ENCODE peak calls at places on chromosomes 2 and 18, in eight cellular contexts. G is right lobe of liver, A is lower leg skin, R is sigmoid colon, J is Peyer's patch, U is suprapubic skin, Z is prostate gland, L is tibial nerve. K is an unnamed sample.

GRCh38 chr2:34787341-34787740 is 1188.2 kb upstream of the FAM98A start:
- DNase-seq in G (no peak), A (no peak), R (no peak), J (no peak), U (no peak), Z (no peak), L (no peak), K (no peak)

GRCh38 chr2:63053889-63054725 is 3.5 kb downstream of the OTX1 start:
- DNase-seq in G (peak; percentile 23), A (no peak), R (peak; percentile 57), J (peak; percentile 73), U (no peak), Z (peak; percentile 3), L (no peak), K (no peak)

GRCh38 chr18:48105317-48105716 is 174.9 kb upstream of the SMAD2 start:
- DNase-seq in G (no peak), A (no peak), R (no peak), J (no peak), U (no peak), Z (no peak), L (no peak), K (no peak)

GRCh38 chr2:224401641-224402342 is at the start of gene FAM124B:
- DNase-seq in G (peak; percentile 55), A (peak; percentile 51), R (peak; percentile 86), J (no peak), U (no peak), Z (no peak), L (peak; percentile 32), K (no peak)

GRCh38 chr2:26238301-26238958 is 6.0 kb downstream of the HADHA start:
- DNase-seq in G (no peak), A (no peak), R (no peak), J (no peak), U (no peak), Z (no peak), L (no peak), K (no peak)

GRCh38 chr2:78999410-78999809 is 26.1 kb upstream of the REG3G start:
- DNase-seq in G (no peak), A (no peak), R (no peak), J (no peak), U (no peak), Z (no peak), L (no peak), K (no peak)

GRCh38 chr2:1769703-1770422 is 25.5 kb upstream of the PXDN start:
- DNase-seq in G (peak; percentile 63), A (no peak), R (peak; percentile 87), J (no peak), U (peak; percentile 62), Z (peak; percentile 75), L (peak; percentile 35), K (peak; percentile 69)

GRCh38 chr2:209382775-209383174 is 41.1 kb upstream of the MAP2 start:
- DNase-seq in G (no peak), A (no peak), R (no peak), J (no peak), U (no peak), Z (no peak), L (no peak), K (no peak)

GRCh38 chr2:85497944-85498630 is 40.9 kb upstream of the MAT2A start:
- DNase-seq in G (no peak), A (no peak), R (no peak), J (no peak), U (no peak), Z (no peak), L (no peak), K (no peak)

GRCh38 chr2:113157108-113157896 is 16.5 kb upstream of the PSD4 start:
- DNase-seq in G (peak; percentile 79), A (no peak), R (no peak), J (peak; percentile 87), U (no peak), Z (peak; percentile 81), L (no peak), K (peak; percentile 28)

GRCh38 chr2:227576110-227576509 is 22.6 kb upstream of the SCYGR2 start:
- DNase-seq in G (no peak), A (no peak), R (no peak), J (no peak), U (no peak), Z (no peak), L (no peak), K (no peak)

GRCh38 chr2:220847587-220847986 is 724.5 kb downstream of the EPHA4 start:
- DNase-seq in G (no peak), A (peak; percentile 15), R (no peak), J (no peak), U (no peak), Z (no peak), L (no peak), K (peak; percentile 20)

GRCh38 chr2:234001380-234001993 is 49.0 kb upstream of the SPP2 start:
- DNase-seq in G (no peak), A (no peak), R (no peak), J (no peak), U (no peak), Z (no peak), L (no peak), K (no peak)

GRCh38 chr2:3461781-3462492 is 57.4 kb downstream of the ADI1 start:
- DNase-seq in G (no peak), A (no peak), R (peak; percentile 51), J (no peak), U (no peak), Z (no peak), L (peak; percentile 12), K (no peak)

GRCh38 chr18:61628085-61628484 is 264.7 kb downstream of the RNF152 start:
- DNase-seq in G (no peak), A (no peak), R (no peak), J (no peak), U (no peak), Z (no peak), L (no peak), K (no peak)

GRCh38 chr2:89829828-89830227 is 1138.4 kb downstream of the RPIA start:
- DNase-seq in G (no peak), A (no peak), R (no peak), J (no peak), U (no peak), Z (no peak), L (no peak), K (no peak)

GRCh38 chr2:10285578-10286198 is 17.0 kb upstream of the HPCAL1 start:
- DNase-seq in G (peak; percentile 89), A (peak; percentile 66), R (peak; percentile 92), J (no peak), U (peak; percentile 82), Z (peak; percentile 35), L (peak; percentile 42), K (peak; percentile 86)

GRCh38 chr18:62179213-62179612 is 7.6 kb downstream of the PIGN start:
- DNase-seq in G (no peak), A (no peak), R (no peak), J (no peak), U (no peak), Z (no peak), L (no peak), K (no peak)

GRCh38 chr2:146927080-146927714 is 917.6 kb upstream of the ACVR2A start:
- DNase-seq in G (no peak), A (peak; percentile 37), R (peak; percentile 81), J (peak; percentile 61), U (peak; percentile 78), Z (peak; percentile 39), L (no peak), K (peak; percentile 2)

GRCh38 chr18:65498605-65499004 is 252.2 kb upstream of the CDH7 start:
- DNase-seq in G (no peak), A (no peak), R (no peak), J (no peak), U (no peak), Z (no peak), L (no peak), K (no peak)

GRCh38 chr2:214569419-214570035 is 158.7 kb downstream of the VWC2L start:
- DNase-seq in G (no peak), A (no peak), R (no peak), J (no peak), U (no peak), Z (no peak), L (no peak), K (no peak)

DNA sequence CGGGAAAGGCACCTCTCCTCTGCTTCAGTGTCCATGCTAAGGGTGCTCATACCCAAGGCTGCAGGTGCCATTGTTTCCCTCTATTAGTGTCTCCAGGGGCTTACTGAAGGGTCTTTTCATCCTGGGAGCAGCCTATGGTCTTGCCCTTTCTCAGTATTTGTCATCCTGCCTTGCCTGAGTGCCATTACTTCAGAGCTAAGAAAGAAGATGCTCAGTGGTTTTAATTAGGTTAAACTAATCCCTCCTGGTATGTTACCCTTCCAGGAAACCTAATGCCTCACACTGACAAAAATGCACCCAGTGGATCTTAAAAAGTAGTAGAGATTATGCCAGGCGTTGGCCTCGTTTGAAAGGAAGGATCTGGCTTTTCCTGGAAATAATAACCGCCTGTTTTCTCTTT is 151.4 kb downstream of the LRRTM1 start:
- DNase-seq in G (no peak), A (no peak), R (no peak), J (no peak), U (no peak), Z (no peak), L (no peak), K (no peak)
- TF ChIP-seq POLR2A in G (no peak), A (no peak), R (no peak), J (no peak), U (no peak), Z (no peak), L (no peak), K (no peak)

GRCh38 chr2:179263015-179263414 is 1.6 kb downstream of the SESTD1 start:
- DNase-seq in G (no peak), A (no peak), R (no peak), J (no peak), U (no peak), Z (no peak), L (no peak), K (no peak)
- TF ChIP-seq POLR2A in G (no peak), A (no peak), R (no peak), J (no peak), U (no peak), Z (no peak), L (no peak), K (no peak)

DNA sequence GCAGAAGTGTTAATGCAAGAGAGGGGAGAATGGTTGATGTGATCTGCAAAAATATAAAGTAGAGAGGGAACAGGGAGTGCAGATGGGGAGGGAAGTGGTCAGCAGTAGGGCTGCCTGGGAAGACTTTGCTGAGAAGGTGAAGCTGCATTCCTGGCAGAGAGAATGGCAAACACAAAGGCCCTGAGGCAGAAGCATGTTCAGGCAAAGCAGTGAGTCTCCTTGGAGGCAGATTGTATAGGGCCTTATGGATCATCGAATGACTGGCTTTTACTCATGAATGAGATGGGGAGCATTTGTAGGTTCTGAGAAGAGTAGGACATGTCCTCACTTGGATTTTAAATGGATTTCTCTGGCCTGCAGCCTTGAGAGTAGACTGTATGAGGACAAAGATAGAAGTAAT is 9.5 kb downstream of the ITGA6 start:
- DNase-seq in G (no peak), A (no peak), R (no peak), J (no peak), U (no peak), Z (no peak), L (no peak), K (no peak)
- TF ChIP-seq POLR2A in G (no peak), A (no peak), R (no peak), J (no peak), U (no peak), Z (no peak), L (no peak), K (no peak)

DNA sequence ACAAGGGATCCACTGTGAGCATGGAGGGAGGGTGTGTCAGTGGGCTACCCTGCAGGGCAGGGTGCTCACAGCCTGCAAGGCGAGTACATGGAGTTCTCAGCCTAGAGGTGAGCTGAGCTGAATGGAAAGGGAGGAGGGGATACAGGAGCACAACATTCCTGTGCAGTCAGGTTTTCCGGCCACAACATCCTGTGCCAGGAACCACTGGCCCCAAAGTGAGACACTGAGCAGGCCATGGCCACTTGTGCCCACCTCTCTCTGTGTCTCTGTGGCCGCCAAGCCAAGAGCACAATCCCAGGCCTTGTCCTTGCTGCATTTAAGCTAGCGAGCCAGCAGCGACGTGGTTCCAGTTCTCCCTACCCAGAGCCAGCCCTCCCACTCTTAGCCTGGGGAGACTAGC is 6.1 kb downstream of the DOK1 start:
- DNase-seq in G (no peak), A (no peak), R (no peak), J (no peak), U (no peak), Z (no peak), L (no peak), K (no peak)
- TF ChIP-seq POLR2A in G (no peak), A (no peak), R (no peak), J (no peak), U (no peak), Z (no peak), L (no peak), K (no peak)

K was measured in H54.